ENCODE peak calls at places on chromosomes 2 and 18, in five cellular contexts. X, F, N, L and O are unnamed samples.
A peak's percentile ranks its signal among the peaks of the same experiment; 100 is the strongest.

GRCh38 chr2:18949871-18950597 is 360.7 kb upstream of the NT5C1B start:
- ATAC-seq in X (peak; percentile 61), F (no peak), N (peak; percentile 14), L (peak; percentile 86), O (no peak)

GRCh38 chr18:8517276-8517675 is 92.0 kb upstream of the RAB12 start:
- ATAC-seq in X (no peak), F (no peak), N (no peak), L (no peak), O (no peak)

GRCh38 chr2:53077413-53077812 is 690.2 kb upstream of the CHAC2 start:
- ATAC-seq in X (no peak), F (no peak), N (no peak), L (no peak), O (no peak)

GRCh38 chr2:97067279-97068004 is 27.2 kb downstream of the FAHD2B start:
- ATAC-seq in X (no peak), F (no peak), N (no peak), L (no peak), O (peak; percentile 53)

GRCh38 chr2:144495227-144495933 is 24.5 kb downstream of the ZEB2 start:
- ATAC-seq in X (no peak), F (no peak), N (no peak), L (no peak), O (no peak)

GRCh38 chr18:12422936-12423335 is 15.2 kb downstream of the PRELID3A start:
- ATAC-seq in X (no peak), F (no peak), N (peak; percentile 20), L (no peak), O (no peak)

GRCh38 chr2:147082850-147083522 is 761.8 kb upstream of the ACVR2A start:
- ATAC-seq in X (peak; percentile 55), F (peak; percentile 51), N (peak; percentile 74), L (peak; percentile 75), O (peak; percentile 57)

GRCh38 chr2:85797959-85798358 is 44.2 kb downstream of the ATOH8 start:
- ATAC-seq in X (no peak), F (no peak), N (no peak), L (no peak), O (no peak)

GRCh38 chr2:61713457-61713856 is 140.4 kb downstream of the FAM161A start:
- ATAC-seq in X (no peak), F (no peak), N (no peak), L (no peak), O (no peak)

GRCh38 chr2:128329607-128330006 is 10.9 kb upstream of the HS6ST1 start:
- ATAC-seq in X (no peak), F (peak; percentile 13), N (no peak), L (no peak), O (no peak)

GRCh38 chr2:98483257-98483861 is 38.7 kb downstream of the INPP4A start:
- ATAC-seq in X (peak; percentile 21), F (peak; percentile 18), N (peak; percentile 6), L (no peak), O (peak; percentile 87)

GRCh38 chr18:2960983-2961696 is 51.8 kb downstream of the LPIN2 start:
- ATAC-seq in X (no peak), F (peak; percentile 4), N (peak; percentile 39), L (no peak), O (peak; percentile 6)

GRCh38 chr18:28771849-28772248 is 594.9 kb upstream of the CDH2 start:
- ATAC-seq in X (no peak), F (no peak), N (no peak), L (no peak), O (no peak)

GRCh38 chr2:213958086-213958485 is 452.8 kb upstream of the VWC2L start:
- ATAC-seq in X (no peak), F (no peak), N (no peak), L (no peak), O (no peak)

GRCh38 chr2:100482741-100483140 is 12.5 kb downstream of the NMS start:
- ATAC-seq in X (no peak), F (no peak), N (no peak), L (no peak), O (no peak)

GRCh38 chr18:46148810-46149209 is 44.6 kb downstream of the HAUS1 start:
- ATAC-seq in X (no peak), F (peak; percentile 63), N (peak; percentile 72), L (no peak), O (no peak)